ENCODE peak calls at places on chromosomes 2 and 18, in four cellular contexts. U is activated T-helper 2 cell treated with anti-CD3 and anti-CD28 coated beads, Interferon-gamma antibody, Interleukin-2, Interleukin-4, amounts not matched to agents 10 μg/mL and 5 μg/mL and 100 μg/mL, durations not matched to agents 14 hours and 24 hours and 36 hours; S is activated T-cell treated with anti-CD3 and anti-CD28 coated beads for 1 hour; O is ascending aorta. D is an unnamed sample.

GRCh38 chr2:231605607-231606091 is 13.0 kb downstream of the TEX44 start:
- DNase-seq in U (no peak), S (no peak), O (no peak), D (no peak)

GRCh38 chr2:35963344-35963743 is 392.2 kb upstream of the CRIM1 start:
- DNase-seq in U (no peak), O (no peak), S (no peak), D (no peak)

GRCh38 chr2:43605079-43605655 is 9.3 kb upstream of the THADA start:
- DNase-seq in O (no peak), S (no peak), U (no peak), D (no peak)

GRCh38 chr18:27585602-27586173 is 400.6 kb upstream of the CHST9 start:
- DNase-seq in S (no peak), U (no peak), O (no peak), D (no peak)

GRCh38 chr2:226898925-226899324 is 63.1 kb downstream of the RHBDD1 start:
- DNase-seq in O (no peak), S (no peak), U (no peak), D (no peak)

GRCh38 chr2:38524580-38524979 is 78.1 kb downstream of the HNRNPLL start:
- DNase-seq in S (no peak), O (no peak), U (no peak), D (no peak)

GRCh38 chr2:159083601-159084000 is 115.2 kb downstream of the TANC1 start:
- DNase-seq in O (no peak), U (no peak), S (no peak), D (no peak)

GRCh38 chr2:238955648-238956531 is 108.0 kb downstream of the TWIST2 start:
- DNase-seq in O (no peak), S (no peak), U (no peak), D (no peak)

GRCh38 chr2:72638600-72639211 is 187.1 kb downstream of the EXOC6B start:
- DNase-seq in O (no peak), S (no peak), U (no peak), D (no peak)

GRCh38 chr18:23498877-23499570 is 4.3 kb upstream of the RMC1 start:
- DNase-seq in S (peak), O (no peak), U (peak), D (peak)

GRCh38 chr2:241566468-241566867 is 7.9 kb downstream of the BOK start:
- DNase-seq in U (no peak), O (no peak), S (no peak), D (no peak)

GRCh38 chr2:1544478-1545069 is 131.3 kb downstream of the TPO start:
- DNase-seq in U (no peak), S (no peak), O (no peak), D (no peak)

GRCh38 chr2:231099918-231100317 is 24.9 kb downstream of the HTR2B start:
- DNase-seq in O (no peak), U (no peak), S (no peak), D (no peak)

GRCh38 chr2:11410101-11410500 is 55.9 kb downstream of the E2F6 start:
- DNase-seq in U (no peak), O (no peak), S (no peak), D (no peak)

GRCh38 chr2:128623776-128624424 is 305.2 kb upstream of the HS6ST1 start:
- DNase-seq in S (no peak), O (no peak), U (peak), D (no peak)

GRCh38 chr2:190213441-190214335 is 105.9 kb downstream of the HIBCH start:
- DNase-seq in U (no peak), S (no peak), O (no peak), D (no peak)

GRCh38 chr2:149004836-149005235 is 33.7 kb upstream of the LYPD6B start:
- DNase-seq in O (no peak), S (no peak), U (no peak), D (no peak)

GRCh38 chr2:157257312-157258252 is at the start of gene GALNT5:
- DNase-seq in U (no peak), S (no peak), O (no peak), D (no peak)

GRCh38 chr2:176554107-176555048 is 285.1 kb downstream of the MTX2 start:
- DNase-seq in S (no peak), U (no peak), O (no peak), D (peak)

GRCh38 chr18:50715919-50716318 is 103.9 kb downstream of the MRO start:
- DNase-seq in U (no peak), S (no peak), O (no peak), D (no peak)

GRCh38 chr18:69814861-69815385 is 132.8 kb downstream of the CD226 start:
- DNase-seq in U (no peak), S (no peak), O (no peak), D (no peak)

GRCh38 chr2:108403494-108403893 is 25.7 kb downstream of the SULT1C4 start:
- DNase-seq in U (no peak), S (no peak), O (no peak), D (no peak)

GRCh38 chr2:1855150-1855549 is 110.8 kb upstream of the PXDN start:
- DNase-seq in U (no peak), O (no peak), S (no peak), D (no peak)

GRCh38 chr2:129936334-129936934 is 43.0 kb upstream of the RAB6C start:
- DNase-seq in U (peak), O (no peak), S (no peak), D (peak)

GRCh38 chr2:137420744-137421143 is 543.5 kb upstream of the HNMT start:
- DNase-seq in S (no peak), U (no peak), O (no peak), D (no peak)

GRCh38 chr2:159875083-159875482 is 77.1 kb upstream of the CD302 start:
- DNase-seq in O (no peak), S (no peak), U (no peak), D (no peak)

GRCh38 chr18:48614005-48614404 is 75.2 kb downstream of the CTIF start:
- DNase-seq in S (no peak), O (no peak), U (no peak), D (no peak)

GRCh38 chr18:50662177-50662576 is 102.3 kb downstream of the MAPK4 start:
- DNase-seq in O (no peak), U (no peak), S (no peak), D (no peak)

GRCh38 chr2:43192039-43192438 is 34.4 kb downstream of the ZFP36L2 start:
- DNase-seq in S (no peak), U (no peak), O (no peak), D (no peak)

GRCh38 chr2:169300617-169301530 is 61.5 kb downstream of the LRP2 start:
- DNase-seq in U (no peak), S (no peak), O (no peak), D (no peak)